ENCODE peak calls at places on chromosomes 1 and 21, in nine cellular contexts. One of them, this sample, is unnamed.

GRCh38 chr21:43355196-43355924 is 71.6 kb downstream of the SIK1 start:
- DNase-seq in sigmoid colon: no peak
- DNase-seq in esophagus muscularis mucosa: no peak
- DNase-seq in SK-N-SH: no peak
- DNase-seq in HCT116: no peak
- DNase-seq in Panc1: no peak
- DNase-seq in GM12878: no peak
- DNase-seq in HepG2: no peak
- DNase-seq in prostate gland: no peak
- DNase-seq in this sample: no peak

GRCh38 chr1:158179301-158180041 is 1.2 kb upstream of the CD1D start:
- DNase-seq in prostate gland: no peak
- DNase-seq in sigmoid colon: no peak
- DNase-seq in HepG2: no peak
- DNase-seq in Panc1: no peak
- DNase-seq in esophagus muscularis mucosa: no peak
- DNase-seq in HCT116: no peak
- DNase-seq in GM12878: no peak
- DNase-seq in SK-N-SH: no peak
- DNase-seq in this sample: no peak

GRCh38 chr21:45209685-45210284 is 77.9 kb downstream of the POFUT2 start:
- DNase-seq in Panc1: no peak
- DNase-seq in SK-N-SH: no peak
- DNase-seq in esophagus muscularis mucosa: no peak
- DNase-seq in sigmoid colon: no peak
- DNase-seq in prostate gland: no peak
- DNase-seq in HepG2: no peak
- DNase-seq in HCT116: no peak
- DNase-seq in GM12878: peak; percentile 33
- DNase-seq in this sample: no peak

GRCh38 chr21:44869860-44870747 is 3.4 kb downstream of the PTTG1IP start:
- DNase-seq in HCT116: peak; percentile 93
- DNase-seq in Panc1: no peak
- DNase-seq in prostate gland: no peak
- DNase-seq in GM12878: no peak
- DNase-seq in esophagus muscularis mucosa: no peak
- DNase-seq in SK-N-SH: no peak
- DNase-seq in HepG2: peak; percentile 96
- DNase-seq in sigmoid colon: peak; percentile 88
- DNase-seq in this sample: no peak

GRCh38 chr1:52792002-52792401 is 50.6 kb upstream of the ZYG11A start:
- DNase-seq in HCT116: no peak
- DNase-seq in HepG2: no peak
- DNase-seq in prostate gland: no peak
- DNase-seq in sigmoid colon: no peak
- DNase-seq in Panc1: no peak
- DNase-seq in GM12878: no peak
- DNase-seq in SK-N-SH: no peak
- DNase-seq in esophagus muscularis mucosa: no peak
- DNase-seq in this sample: peak; percentile 5

GRCh38 chr1:221437171-221437570 is 304.7 kb downstream of the DUSP10 start:
- DNase-seq in HepG2: no peak
- DNase-seq in Panc1: no peak
- DNase-seq in HCT116: no peak
- DNase-seq in SK-N-SH: no peak
- DNase-seq in prostate gland: no peak
- DNase-seq in esophagus muscularis mucosa: no peak
- DNase-seq in sigmoid colon: no peak
- DNase-seq in GM12878: no peak
- DNase-seq in this sample: no peak

GRCh38 chr1:242523968-242524570 is 428 bp downstream of the PLD5 start:
- DNase-seq in HepG2: no peak
- DNase-seq in Panc1: no peak
- DNase-seq in GM12878: no peak
- DNase-seq in HCT116: no peak
- DNase-seq in sigmoid colon: no peak
- DNase-seq in esophagus muscularis mucosa: no peak
- DNase-seq in SK-N-SH: peak; percentile 94
- DNase-seq in prostate gland: peak; percentile 13
- DNase-seq in this sample: no peak

GRCh38 chr1:30445449-30445848 is 277.9 kb downstream of the MATN1 start:
- DNase-seq in Panc1: no peak
- DNase-seq in sigmoid colon: no peak
- DNase-seq in HCT116: no peak
- DNase-seq in esophagus muscularis mucosa: peak; percentile 79
- DNase-seq in SK-N-SH: no peak
- DNase-seq in HepG2: no peak
- DNase-seq in GM12878: no peak
- DNase-seq in prostate gland: no peak
- DNase-seq in this sample: no peak

GRCh38 chr1:191888996-191889622 is 269.2 kb upstream of the RGS18 start:
- DNase-seq in SK-N-SH: no peak
- DNase-seq in HepG2: no peak
- DNase-seq in prostate gland: no peak
- DNase-seq in sigmoid colon: no peak
- DNase-seq in Panc1: no peak
- DNase-seq in esophagus muscularis mucosa: no peak
- DNase-seq in GM12878: no peak
- DNase-seq in HCT116: no peak
- DNase-seq in this sample: no peak

GRCh38 chr1:106814418-106814817 is 242.1 kb upstream of the PRMT6 start:
- DNase-seq in GM12878: no peak
- DNase-seq in prostate gland: no peak
- DNase-seq in HepG2: no peak
- DNase-seq in Panc1: no peak
- DNase-seq in HCT116: no peak
- DNase-seq in SK-N-SH: no peak
- DNase-seq in sigmoid colon: no peak
- DNase-seq in esophagus muscularis mucosa: no peak
- DNase-seq in this sample: no peak

DNA sequence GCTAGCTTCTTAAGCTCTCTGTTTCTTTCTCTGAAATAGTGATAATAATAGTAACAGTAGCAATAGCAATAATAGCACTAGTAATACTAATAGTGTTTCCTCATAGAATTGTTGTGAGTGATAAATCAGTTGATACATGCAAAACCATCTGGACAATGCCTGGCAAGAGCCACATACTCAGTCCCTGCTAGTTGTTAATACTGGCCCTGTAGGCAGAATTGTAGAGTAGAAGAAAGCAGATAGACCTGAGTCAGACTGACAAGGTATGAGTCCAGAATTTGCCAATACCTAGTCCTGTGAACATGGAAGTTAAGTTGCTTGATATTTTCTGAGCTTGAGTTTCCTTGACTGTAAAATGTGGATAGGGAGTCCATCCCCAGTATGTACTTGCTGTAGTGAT is 171.9 kb downstream of the C1orf21 start:
- DNase-seq in SK-N-SH: no peak
- DNase-seq in sigmoid colon: no peak
- DNase-seq in HCT116: no peak
- DNase-seq in Panc1: no peak
- DNase-seq in GM12878: no peak
- DNase-seq in esophagus muscularis mucosa: no peak
- DNase-seq in prostate gland: no peak
- DNase-seq in HepG2: no peak
- DNase-seq in this sample: no peak
- H3K9me3 ChIP-seq in SK-N-SH: no peaks in the 10 kb centered on the region
- H3K9me3 ChIP-seq in sigmoid colon: no peaks in the 10 kb centered on the region
- H3K9me3 ChIP-seq in HCT116: no peaks in the 10 kb centered on the region
- H3K9me3 ChIP-seq in Panc1: no peaks in the 10 kb centered on the region
- H3K9me3 ChIP-seq in GM12878: no peaks in the 10 kb centered on the region
- H3K9me3 ChIP-seq in esophagus muscularis mucosa: no peaks in the 10 kb centered on the region
- H3K9me3 ChIP-seq in prostate gland: no peaks in the 10 kb centered on the region
- H3K9me3 ChIP-seq in HepG2: no peaks in the 10 kb centered on the region
- H3K9me3 ChIP-seq in this sample: no peaks in the 10 kb centered on the region

DNA sequence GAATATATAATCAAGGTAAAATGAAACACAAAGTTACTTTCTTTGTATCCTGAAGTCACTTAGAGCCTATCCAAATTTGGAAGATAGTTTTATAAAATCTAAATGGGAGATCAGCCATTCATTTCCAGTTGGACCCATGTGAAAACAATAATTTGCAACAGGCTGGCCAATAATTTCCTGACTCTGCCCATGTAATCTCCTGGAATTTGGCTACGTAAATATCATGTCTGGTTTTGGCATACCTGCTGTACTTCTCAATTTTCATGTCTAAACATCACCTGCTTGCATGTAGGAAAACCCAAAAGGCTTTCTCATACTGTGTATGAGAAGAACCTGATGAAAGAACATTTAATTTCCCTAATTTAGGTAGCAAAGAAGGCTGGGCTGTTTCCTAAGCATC is 7.7 kb upstream of the CYP4Z1 start:
- DNase-seq in HepG2: no peak
- DNase-seq in SK-N-SH: no peak
- DNase-seq in HCT116: no peak
- DNase-seq in Panc1: no peak
- DNase-seq in prostate gland: peak; percentile 10
- DNase-seq in sigmoid colon: no peak
- DNase-seq in esophagus muscularis mucosa: no peak
- DNase-seq in GM12878: no peak
- DNase-seq in this sample: no peak
- TF ChIP-seq POLR2AphosphoS5 in HepG2: no peak
- TF ChIP-seq POLR2AphosphoS5 in SK-N-SH: no peak
- TF ChIP-seq POLR2AphosphoS5 in HCT116: no peak
- TF ChIP-seq POLR2AphosphoS5 in Panc1: no peak
- TF ChIP-seq POLR2AphosphoS5 in prostate gland: peak; percentile 52
- TF ChIP-seq POLR2AphosphoS5 in sigmoid colon: no peak
- TF ChIP-seq POLR2AphosphoS5 in esophagus muscularis mucosa: no peak
- TF ChIP-seq POLR2AphosphoS5 in GM12878: no peak
- TF ChIP-seq POLR2AphosphoS5 in this sample: no peak

GRCh38 chr1:162916407-162916806 is 55.4 kb upstream of the CCDC190 start:
- DNase-seq in esophagus muscularis mucosa: no peak
- DNase-seq in SK-N-SH: no peak
- DNase-seq in prostate gland: no peak
- DNase-seq in Panc1: no peak
- DNase-seq in GM12878: no peak
- DNase-seq in HCT116: no peak
- DNase-seq in sigmoid colon: no peak
- DNase-seq in HepG2: no peak
- DNase-seq in this sample: no peak
- H3K9me3 ChIP-seq in esophagus muscularis mucosa: peaks cover 14% of the 10 kb centered on the region
- H3K9me3 ChIP-seq in SK-N-SH: peaks cover 19% of the 10 kb centered on the region
- H3K9me3 ChIP-seq in prostate gland: no peaks in the 10 kb centered on the region
- H3K9me3 ChIP-seq in Panc1: peaks cover 2% of the 10 kb centered on the region
- H3K9me3 ChIP-seq in GM12878: peaks cover 1% of the 10 kb centered on the region
- H3K9me3 ChIP-seq in HCT116: no peaks in the 10 kb centered on the region
- H3K9me3 ChIP-seq in sigmoid colon: peaks cover 6% of the 10 kb centered on the region
- H3K9me3 ChIP-seq in HepG2: peaks cover 10% of the 10 kb centered on the region
- H3K9me3 ChIP-seq in this sample: peaks cover 8% of the 10 kb centered on the region

DNA sequence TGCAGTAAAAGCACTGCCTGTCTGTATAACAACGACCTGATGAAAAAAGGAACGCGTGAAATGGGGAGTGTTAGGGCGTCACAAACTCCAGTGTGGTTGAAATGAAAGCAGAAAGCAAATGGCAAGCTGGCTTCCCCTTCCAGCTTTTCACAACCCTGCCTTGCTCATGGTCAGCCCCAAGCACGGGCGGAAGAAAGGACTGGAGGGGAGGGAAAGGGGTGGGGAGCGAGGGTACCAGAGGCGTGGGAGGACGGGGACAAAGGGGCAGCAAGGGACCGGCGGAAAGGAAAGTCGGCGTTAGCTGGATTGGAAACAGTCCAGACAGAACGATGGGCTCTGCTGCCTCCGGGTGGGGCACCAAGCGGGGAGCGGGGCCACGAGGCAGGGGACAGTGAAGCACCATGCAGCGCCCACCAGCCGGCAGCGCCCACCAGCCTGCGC is 9.6 kb downstream of the VPS26C start:
- DNase-seq in esophagus muscularis mucosa: peak; percentile 89
- DNase-seq in prostate gland: peak; percentile 6
- DNase-seq in sigmoid colon: no peak
- DNase-seq in HCT116: no peak
- DNase-seq in SK-N-SH: peak; percentile 74
- DNase-seq in GM12878: no peak
- DNase-seq in HepG2: peak; percentile 57
- DNase-seq in Panc1: no peak
- DNase-seq in this sample: no peak
- TF ChIP-seq POLR2AphosphoS5 in esophagus muscularis mucosa: peak; percentile 2
- TF ChIP-seq POLR2AphosphoS5 in prostate gland: no peak
- TF ChIP-seq POLR2AphosphoS5 in sigmoid colon: no peak
- TF ChIP-seq POLR2AphosphoS5 in HCT116: no peak
- TF ChIP-seq POLR2AphosphoS5 in SK-N-SH: no peak
- TF ChIP-seq POLR2AphosphoS5 in GM12878: peak; percentile 56
- TF ChIP-seq POLR2AphosphoS5 in HepG2: peak; percentile 29
- TF ChIP-seq POLR2AphosphoS5 in Panc1: no peak
- TF ChIP-seq POLR2AphosphoS5 in this sample: no peak

DNA sequence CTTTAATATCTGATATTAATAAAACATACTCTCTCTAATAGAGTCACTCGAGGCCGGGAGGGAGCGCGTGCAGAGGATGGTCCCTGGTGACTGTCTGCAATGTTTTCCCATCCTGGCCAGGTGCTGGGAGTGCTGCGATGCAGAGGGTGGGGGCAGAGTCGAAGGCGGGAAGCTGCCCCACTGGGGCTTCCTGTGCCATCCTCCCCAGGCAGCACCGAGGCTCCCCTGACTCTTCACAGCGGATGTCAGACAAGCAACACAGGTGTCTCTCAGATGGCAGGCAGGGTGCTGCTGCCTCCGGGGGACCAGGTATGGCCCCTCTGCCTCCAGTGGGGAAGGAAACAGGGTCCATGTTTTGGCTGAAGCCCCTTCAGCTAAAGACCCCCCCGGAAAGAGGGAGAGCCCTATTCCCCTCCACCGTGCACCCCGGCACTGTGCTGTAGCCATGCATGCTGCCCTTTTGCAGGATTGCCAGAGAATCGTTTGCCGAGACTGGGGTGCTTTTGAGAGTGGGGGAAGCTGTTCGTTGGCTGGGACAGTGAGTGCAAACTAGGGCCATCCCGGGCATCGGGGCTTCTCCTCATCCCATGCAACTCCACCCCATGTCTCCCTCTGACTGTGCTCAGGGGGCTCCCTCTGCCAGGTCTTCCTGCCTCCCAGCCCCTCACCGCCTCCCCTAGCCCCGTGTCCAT is 32.1 kb upstream of the TTC34 start:
- DNase-seq in GM12878: no peak
- DNase-seq in esophagus muscularis mucosa: no peak
- DNase-seq in SK-N-SH: no peak
- DNase-seq in Panc1: no peak
- DNase-seq in sigmoid colon: no peak
- DNase-seq in prostate gland: no peak
- DNase-seq in HepG2: no peak
- DNase-seq in HCT116: no peak
- DNase-seq in this sample: no peak
- H3K9me3 ChIP-seq in GM12878: no peaks in the 10 kb centered on the region
- H3K9me3 ChIP-seq in esophagus muscularis mucosa: peaks cover under 1% of the 10 kb centered on the region
- H3K9me3 ChIP-seq in SK-N-SH: no peaks in the 10 kb centered on the region
- H3K9me3 ChIP-seq in Panc1: no peaks in the 10 kb centered on the region
- H3K9me3 ChIP-seq in sigmoid colon: peaks cover 1% of the 10 kb centered on the region
- H3K9me3 ChIP-seq in prostate gland: no peaks in the 10 kb centered on the region
- H3K9me3 ChIP-seq in HepG2: no peaks in the 10 kb centered on the region
- H3K9me3 ChIP-seq in HCT116: no peaks in the 10 kb centered on the region
- H3K9me3 ChIP-seq in this sample: no peaks in the 10 kb centered on the region

GRCh38 chr1:15350551-15351200 is 59.0 kb upstream of the EFHD2 start:
- DNase-seq in esophagus muscularis mucosa: no peak
- DNase-seq in SK-N-SH: no peak
- DNase-seq in GM12878: no peak
- DNase-seq in sigmoid colon: no peak
- DNase-seq in prostate gland: no peak
- DNase-seq in HCT116: no peak
- DNase-seq in HepG2: no peak
- DNase-seq in Panc1: no peak
- DNase-seq in this sample: no peak
- TF ChIP-seq POLR2AphosphoS5 in esophagus muscularis mucosa: no peak
- TF ChIP-seq POLR2AphosphoS5 in SK-N-SH: no peak
- TF ChIP-seq POLR2AphosphoS5 in GM12878: no peak
- TF ChIP-seq POLR2AphosphoS5 in sigmoid colon: no peak
- TF ChIP-seq POLR2AphosphoS5 in prostate gland: no peak
- TF ChIP-seq POLR2AphosphoS5 in HCT116: peak; percentile 31
- TF ChIP-seq POLR2AphosphoS5 in HepG2: no peak
- TF ChIP-seq POLR2AphosphoS5 in Panc1: no peak
- TF ChIP-seq POLR2AphosphoS5 in this sample: no peak

This sample was measured in SK-N-MC.